ENCODE peak calls at places on chromosomes 2 and 18, in ten cellular contexts. A, T, Z, W, C, I, V, Q, K and Y are unnamed samples.

GRCh38 chr2:45055261-45055660 is 46.0 kb upstream of the SIX2 start:
- DNase-seq in Q (no peak), K (no peak), V (no peak), A (no peak), C (no peak), T (no peak), Z (no peak), I (no peak), W (no peak), Y (no peak)

GRCh38 chr18:63322908-63323634 is 3.5 kb upstream of the BCL2 start:
- DNase-seq in I (peak; percentile 54), T (no peak), A (no peak), V (peak; percentile 68), K (peak; percentile 32), W (peak; percentile 42), Z (peak; percentile 59), C (peak; percentile 78), Q (peak; percentile 46), Y (no peak)

GRCh38 chr2:69466728-69467127 is 29.5 kb upstream of the NFU1 start:
- DNase-seq in V (no peak), K (no peak), W (no peak), Q (no peak), T (no peak), I (no peak), C (no peak), Z (no peak), A (no peak), Y (no peak)

GRCh38 chr2:199409705-199410104 is 48.0 kb downstream of the SATB2 start:
- DNase-seq in W (no peak), C (no peak), Z (no peak), K (no peak), I (no peak), V (no peak), A (no peak), Q (no peak), T (no peak), Y (no peak)

GRCh38 chr2:9548506-9548905 is 7.1 kb downstream of the ADAM17 start:
- DNase-seq in C (no peak), K (no peak), T (no peak), Z (no peak), Q (peak; percentile 32), W (no peak), V (no peak), A (no peak), I (no peak), Y (no peak)

GRCh38 chr18:10033038-10033437 is 119.2 kb downstream of the VAPA start:
- DNase-seq in K (no peak), I (no peak), C (no peak), V (no peak), Q (no peak), A (no peak), T (no peak), W (no peak), Z (peak; percentile 11), Y (no peak)

GRCh38 chr2:39849982-39850526 is 71.0 kb upstream of the THUMPD2 start:
- DNase-seq in Z (no peak), C (no peak), Q (no peak), V (no peak), K (no peak), I (no peak), W (no peak), T (no peak), A (no peak), Y (no peak)

GRCh38 chr18:24181806-24182205 is 42.9 kb downstream of the CABYR start:
- DNase-seq in Q (peak; percentile 51), V (no peak), A (no peak), T (no peak), K (no peak), C (no peak), I (no peak), Z (no peak), W (no peak), Y (no peak)

GRCh38 chr18:73136134-73136533 is 268.3 kb upstream of the NETO1 start:
- DNase-seq in C (peak; percentile 18), K (no peak), A (no peak), T (no peak), Z (no peak), V (no peak), W (no peak), I (no peak), Q (peak; percentile 11), Y (no peak)
- TF ChIP-seq CTCF in C (no peak), K (no peak), A (peak; percentile 28), T (no peak), Z (no peak), V (peak; percentile 33), W (peak; percentile 69), I (no peak), Q (peak; percentile 45), Y (no peak)

GRCh38 chr2:161170377-161170776 is 10.1 kb downstream of the TANK start:
- DNase-seq in I (no peak), K (no peak), Q (no peak), T (no peak), V (no peak), A (no peak), Z (no peak), C (no peak), W (no peak), Y (no peak)

GRCh38 chr2:161170917-161171594 is 10.8 kb downstream of the TANK start:
- DNase-seq in C (no peak), V (no peak), A (no peak), Z (no peak), W (no peak), K (no peak), Q (peak; percentile 62), T (no peak), I (no peak), Y (no peak)

GRCh38 chr2:161173541-161174194 is 13.4 kb downstream of the TANK start:
- DNase-seq in Z (no peak), C (no peak), K (no peak), I (no peak), W (no peak), Q (no peak), V (no peak), T (no peak), A (no peak), Y (no peak)

GRCh38 chr2:161171595-161171929 is 11.3 kb downstream of the TANK start:
- DNase-seq in W (no peak), Q (peak; percentile 58), T (no peak), K (no peak), I (no peak), V (no peak), A (no peak), Z (no peak), C (no peak), Y (no peak)

DNA sequence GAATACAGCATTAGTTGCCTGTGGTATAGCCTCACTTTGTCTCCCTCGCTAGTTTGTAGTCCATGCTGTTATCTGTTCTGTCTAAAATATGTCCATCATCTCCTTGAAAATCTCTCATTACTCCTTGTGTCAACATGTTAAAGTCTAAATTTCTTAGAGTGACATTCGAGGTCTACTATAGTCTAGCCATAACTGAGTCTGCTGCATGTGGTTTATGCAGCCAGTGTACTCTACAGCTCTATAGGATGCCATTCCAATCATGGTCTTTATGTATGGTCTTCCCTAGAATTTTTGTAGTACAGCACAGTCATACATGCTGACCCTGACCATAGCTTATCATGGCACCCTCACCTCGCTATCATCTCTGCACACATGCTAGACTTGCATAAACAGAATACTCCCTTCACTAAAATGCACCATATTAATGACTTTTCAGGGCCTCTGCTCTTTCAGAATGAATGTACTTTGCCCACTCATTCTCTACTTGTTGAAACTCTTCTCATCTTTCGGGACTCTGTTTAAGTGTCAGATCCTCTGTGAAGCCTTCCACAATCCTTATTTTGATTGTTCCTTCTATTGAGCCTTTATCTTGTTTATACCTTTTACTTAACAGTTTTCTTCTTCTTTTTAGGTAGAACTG is 12.8 kb downstream of the TANK start:
- DNase-seq in Q (no peak), W (no peak), Z (no peak), C (no peak), K (no peak), V (no peak), A (no peak), I (no peak), T (no peak), Y (no peak)
- H3K4me1 ChIP-seq in Q (peaks cover 21% of the 10 kb centered on the region), W (no peaks in the 10 kb centered on the region), Z (no peaks in the 10 kb centered on the region), C (no peaks in the 10 kb centered on the region), K (peaks cover 9% of the 10 kb centered on the region), V (peaks cover 12% of the 10 kb centered on the region), A (peaks cover 84% of the 10 kb centered on the region), I (peaks cover 17% of the 10 kb centered on the region), T (peaks cover 13% of the 10 kb centered on the region), Y (no peaks in the 10 kb centered on the region)

DNA sequence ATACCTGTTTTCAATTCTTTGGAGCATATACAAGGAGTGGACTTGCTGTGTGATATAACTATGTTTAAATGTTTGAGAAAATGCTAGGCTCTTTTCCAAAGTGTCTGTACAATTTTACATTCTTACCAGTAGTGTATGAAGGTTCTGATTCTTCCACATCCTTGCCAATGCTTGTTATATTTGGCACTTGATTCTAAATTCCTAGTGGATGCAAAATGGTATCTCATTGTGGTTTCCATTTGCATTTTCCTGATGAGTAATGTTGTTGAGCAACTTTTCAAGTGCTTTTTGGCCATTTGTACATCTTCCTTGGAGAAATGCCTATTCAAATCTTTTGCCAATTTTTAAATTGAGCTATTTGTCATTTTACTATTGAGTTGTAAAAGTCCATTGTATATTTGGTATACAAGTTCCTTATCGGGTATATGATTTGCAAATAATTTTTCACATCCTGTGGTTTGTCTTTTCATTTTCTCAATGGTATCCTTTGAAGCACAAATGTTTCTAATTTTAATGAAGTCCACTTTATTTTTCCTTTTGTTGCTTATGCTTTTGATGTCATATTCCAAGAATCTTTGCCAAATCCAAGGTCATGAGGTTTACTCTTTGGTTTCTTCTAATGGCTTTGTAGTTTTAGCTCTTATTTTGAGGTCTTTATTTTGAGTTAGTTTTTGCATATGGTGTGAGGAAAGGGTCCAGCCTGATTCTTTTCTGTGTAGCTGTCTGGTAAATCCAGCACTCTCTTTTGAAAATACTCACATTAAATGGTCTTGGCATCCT is 33.2 kb upstream of the CWC22 start:
- DNase-seq in Z (no peak), C (no peak), V (no peak), K (no peak), Q (peak; percentile 69), I (no peak), A (no peak), T (no peak), W (no peak), Y (no peak)
- TF ChIP-seq CTCF in Z (no peak), C (peak; percentile 40), V (no peak), K (no peak), Q (no peak), I (no peak), A (no peak), T (no peak), W (no peak), Y (no peak)

GRCh38 chr2:16948710-16949109 is 283.1 kb upstream of the CYRIA start:
- DNase-seq in Q (no peak), Z (no peak), C (no peak), K (no peak), W (no peak), T (no peak), I (no peak), A (no peak), V (no peak), Y (no peak)

GRCh38 chr2:16952368-16952767 is 286.7 kb upstream of the CYRIA start:
- DNase-seq in C (peak; percentile 8), A (no peak), Z (no peak), I (no peak), Q (no peak), V (no peak), T (no peak), W (no peak), K (no peak), Y (no peak)

GRCh38 chr2:16948073-16948472 is 282.4 kb upstream of the CYRIA start:
- DNase-seq in V (no peak), I (no peak), Q (no peak), C (no peak), T (no peak), A (no peak), W (no peak), K (no peak), Z (no peak), Y (no peak)

GRCh38 chr2:16952805-16953204 is 287.2 kb upstream of the CYRIA start:
- DNase-seq in Q (no peak), A (no peak), I (no peak), C (no peak), W (no peak), T (no peak), Z (no peak), K (no peak), V (no peak), Y (no peak)

DNA sequence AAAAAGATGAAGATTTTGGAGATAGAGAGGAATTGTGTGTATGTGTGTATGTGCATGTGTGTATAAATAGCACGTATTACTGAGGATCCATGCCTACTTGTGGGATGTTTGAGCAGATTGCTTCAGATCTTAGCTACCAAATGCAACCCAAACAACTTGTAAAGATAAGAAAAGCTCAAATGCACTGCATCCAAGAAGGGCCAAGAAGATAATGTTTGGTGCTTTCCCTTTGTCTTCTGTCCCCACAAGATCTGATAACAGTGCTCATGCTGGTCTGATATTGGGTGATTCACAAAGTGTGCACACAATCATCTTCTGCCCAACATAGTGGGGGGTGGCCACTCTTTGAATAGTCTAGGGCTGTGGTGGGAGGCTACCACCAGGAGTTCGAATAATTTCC is 284.8 kb upstream of the CYRIA start:
- DNase-seq in I (no peak), T (no peak), A (no peak), C (no peak), W (no peak), Z (no peak), Q (no peak), V (no peak), K (no peak), Y (no peak)
- H3K4me1 ChIP-seq in I (no peaks in the 10 kb centered on the region), T (no peaks in the 10 kb centered on the region), A (no peaks in the 10 kb centered on the region), C (no peaks in the 10 kb centered on the region), W (no peaks in the 10 kb centered on the region), Z (no peaks in the 10 kb centered on the region), Q (no peaks in the 10 kb centered on the region), V (no peaks in the 10 kb centered on the region), K (no peaks in the 10 kb centered on the region), Y (no peaks in the 10 kb centered on the region)